ENCODE peak calls at places on chromosomes 7 and 10, in four cellular contexts. One of them, this sample, is unnamed.

GRCh38 chr7:1090236-1090635 is 2.3 kb downstream of the GPER1 start:
- DNase-seq in neuronal stem cell: no peak
- DNase-seq in body of pancreas: no peak
- DNase-seq in gastrocnemius medialis: no peak
- DNase-seq in this sample: no peak

GRCh38 chr10:510415-510881 is 179.0 kb downstream of the DIP2C start:
- DNase-seq in neuronal stem cell: no peak
- DNase-seq in gastrocnemius medialis: peak; percentile 65
- DNase-seq in body of pancreas: no peak
- DNase-seq in this sample: no peak

GRCh38 chr7:19143930-19144574 is 1.2 kb downstream of the FERD3L start:
- DNase-seq in body of pancreas: no peak
- DNase-seq in gastrocnemius medialis: no peak
- DNase-seq in neuronal stem cell: no peak
- DNase-seq in this sample: no peak

GRCh38 chr7:116150588-116150987 is 59.8 kb upstream of the TES start:
- DNase-seq in gastrocnemius medialis: no peak
- DNase-seq in body of pancreas: no peak
- DNase-seq in neuronal stem cell: no peak
- DNase-seq in this sample: no peak

GRCh38 chr10:30185916-30186315 is 126.5 kb upstream of the JCAD start:
- DNase-seq in gastrocnemius medialis: no peak
- DNase-seq in body of pancreas: no peak
- DNase-seq in neuronal stem cell: no peak
- DNase-seq in this sample: no peak

GRCh38 chr10:28326516-28327493 is 23.9 kb upstream of the MPP7 start:
- DNase-seq in gastrocnemius medialis: peak; percentile 76
- DNase-seq in neuronal stem cell: no peak
- DNase-seq in body of pancreas: peak; percentile 79
- DNase-seq in this sample: peak; percentile 42

GRCh38 chr7:128155100-128155763 is 85.8 kb upstream of the LEP start:
- DNase-seq in neuronal stem cell: no peak
- DNase-seq in body of pancreas: no peak
- DNase-seq in gastrocnemius medialis: no peak
- DNase-seq in this sample: no peak

GRCh38 chr7:98655611-98656010 is 38.5 kb downstream of the NPTX2 start:
- DNase-seq in neuronal stem cell: no peak
- DNase-seq in gastrocnemius medialis: no peak
- DNase-seq in body of pancreas: no peak
- DNase-seq in this sample: no peak

GRCh38 chr10:95458824-95459223 is 102.3 kb downstream of the SORBS1 start:
- DNase-seq in body of pancreas: no peak
- DNase-seq in neuronal stem cell: no peak
- DNase-seq in gastrocnemius medialis: no peak
- DNase-seq in this sample: no peak

GRCh38 chr7:68038621-68039314 is 1042.1 kb downstream of the TYW1 start:
- DNase-seq in gastrocnemius medialis: no peak
- DNase-seq in body of pancreas: no peak
- DNase-seq in neuronal stem cell: no peak
- DNase-seq in this sample: no peak

DNA sequence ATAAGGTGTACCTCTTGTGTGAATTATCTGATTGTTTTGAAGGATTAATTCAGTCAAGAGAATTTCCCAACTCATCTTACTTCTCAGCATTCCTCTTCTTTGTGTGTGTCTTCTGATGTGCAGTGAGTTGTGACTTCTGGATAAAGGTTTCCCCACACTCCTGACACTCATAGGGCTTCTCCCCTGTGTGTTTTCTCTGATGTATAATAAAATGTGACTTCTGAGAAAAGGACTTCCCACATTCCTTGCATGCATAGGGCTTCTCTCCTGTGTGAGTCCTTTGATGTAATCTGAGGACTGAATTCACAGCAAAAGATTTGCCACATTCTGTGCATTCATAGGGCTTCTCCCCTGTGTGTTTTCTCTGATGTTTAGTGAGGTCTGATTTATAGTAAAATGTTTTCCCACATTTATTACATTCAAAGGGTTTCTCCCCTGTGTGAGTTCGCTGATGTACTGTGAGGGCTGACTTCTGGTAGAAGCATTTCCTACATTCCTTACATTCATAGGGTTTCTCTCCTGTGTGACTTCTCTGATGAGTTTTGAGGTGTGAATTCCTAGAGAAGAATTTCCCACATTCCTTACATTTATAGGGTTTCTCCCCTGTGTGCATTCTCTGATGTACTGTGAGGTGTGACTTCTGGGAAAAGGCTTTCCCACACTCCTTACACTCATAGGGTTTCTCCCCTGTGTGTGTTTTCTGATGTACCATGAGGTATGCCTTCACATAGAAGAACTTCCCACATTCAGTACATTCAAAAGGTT is 24.2 kb downstream of the ZNF25 start:
- DNase-seq in gastrocnemius medialis: no peak
- DNase-seq in body of pancreas: no peak
- DNase-seq in neuronal stem cell: no peak
- DNase-seq in this sample: no peak
- H3K9me3 ChIP-seq in gastrocnemius medialis: no peaks in the 10 kb centered on the region
- H3K9me3 ChIP-seq in body of pancreas: no peaks in the 10 kb centered on the region
- H3K9me3 ChIP-seq in neuronal stem cell: peaks cover 45% of the 10 kb centered on the region
- H3K9me3 ChIP-seq in this sample: peaks cover 17% of the 10 kb centered on the region

GRCh38 chr10:115001506-115002381 is 63.7 kb downstream of the TRUB1 start:
- DNase-seq in neuronal stem cell: no peak
- DNase-seq in body of pancreas: peak; percentile 40
- DNase-seq in gastrocnemius medialis: peak; percentile 17
- DNase-seq in this sample: no peak
- H3K4me3 ChIP-seq in neuronal stem cell: no peak overlapping the region
- H3K4me3 ChIP-seq in body of pancreas: no peak overlapping the region
- H3K4me3 ChIP-seq in gastrocnemius medialis: peak overlapping the region; percentile 33
- H3K4me3 ChIP-seq in this sample: no peak overlapping the region

DNA sequence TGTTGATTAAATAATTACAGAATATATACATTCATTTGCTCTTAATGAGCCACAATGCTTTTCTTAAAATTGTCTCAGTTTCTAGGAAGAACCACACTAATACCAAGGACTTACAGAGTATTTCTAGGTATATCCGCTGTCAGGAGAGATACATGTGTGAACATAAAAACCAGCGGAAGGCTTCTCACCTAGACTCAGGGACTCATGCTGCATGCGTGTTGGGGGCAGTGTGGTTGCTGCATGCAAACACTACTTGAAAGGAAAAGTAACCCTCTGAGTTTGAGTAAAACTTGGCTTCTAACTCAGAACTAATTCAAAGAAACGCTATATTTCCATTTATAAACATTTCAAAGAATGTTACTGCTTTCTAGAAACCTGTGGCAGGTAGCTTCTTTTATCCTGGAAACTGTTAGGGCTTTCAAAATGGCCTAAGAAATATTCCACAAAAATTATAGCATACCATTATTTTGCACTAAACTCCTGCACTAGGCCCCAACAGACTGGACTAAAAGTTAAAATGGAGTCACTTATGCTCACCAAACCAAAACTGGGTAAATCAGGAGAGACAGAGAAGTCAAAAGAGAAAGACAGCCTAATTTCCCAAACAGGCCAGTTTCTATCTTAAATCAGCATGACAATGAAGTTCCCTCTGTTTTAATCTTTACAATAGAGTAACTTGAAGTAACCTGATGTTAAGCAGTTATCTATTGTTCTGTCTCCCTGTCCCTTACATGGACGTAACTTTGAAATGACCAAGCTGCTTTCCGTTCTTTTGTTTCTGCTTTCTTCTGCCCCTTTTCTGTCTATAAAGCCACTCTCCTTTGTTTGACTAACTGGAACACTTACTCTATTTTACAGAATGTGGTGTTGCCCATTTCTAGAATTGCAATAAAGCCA is 95.2 kb upstream of the FAM133B start:
- DNase-seq in body of pancreas: no peak
- DNase-seq in gastrocnemius medialis: no peak
- DNase-seq in neuronal stem cell: no peak
- DNase-seq in this sample: no peak
- H3K27ac ChIP-seq in body of pancreas: no peak overlapping the region
- H3K27ac ChIP-seq in gastrocnemius medialis: no peak overlapping the region
- H3K27ac ChIP-seq in neuronal stem cell: no peak overlapping the region
- H3K27ac ChIP-seq in this sample: no peak overlapping the region

DNA sequence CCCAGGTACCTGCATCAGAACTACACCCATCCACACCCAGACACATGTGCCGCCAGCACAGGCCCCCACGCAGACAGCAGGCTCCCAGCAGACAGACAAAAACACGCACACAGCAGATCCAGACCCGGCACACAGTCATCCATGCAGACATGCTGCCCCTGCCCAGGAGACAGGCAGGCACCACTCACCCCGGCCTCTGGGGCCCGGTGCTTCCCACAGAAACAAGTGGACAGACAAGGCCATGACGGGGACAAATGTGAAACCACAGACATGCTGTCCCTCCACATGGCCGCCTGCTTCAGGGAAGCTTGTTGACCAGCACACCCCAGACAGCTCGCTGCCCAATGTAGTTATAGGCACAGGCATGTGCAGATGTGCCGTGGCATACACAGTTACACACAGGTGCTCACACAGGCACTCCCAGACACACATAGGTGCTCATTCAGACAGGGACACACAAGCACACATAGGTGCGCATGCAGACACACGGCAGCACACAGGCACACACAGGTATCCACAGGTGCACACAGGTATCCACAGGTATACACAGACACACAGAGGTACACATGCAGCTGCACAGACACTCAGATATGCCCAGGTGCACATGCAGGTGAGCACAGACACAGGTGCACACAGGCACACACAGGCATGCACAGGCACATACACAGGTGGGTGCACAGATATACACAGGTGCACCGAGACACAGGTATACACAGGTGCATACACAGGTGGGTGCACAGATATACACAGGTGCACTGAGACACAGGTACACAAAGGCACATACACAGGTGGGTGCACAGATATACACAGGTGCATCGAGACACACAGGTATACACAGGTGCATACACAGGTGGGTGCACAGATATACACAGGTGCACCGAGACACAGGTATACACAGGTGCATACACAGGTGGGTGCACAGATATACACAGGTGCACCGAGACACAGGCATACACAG is 10.5 kb upstream of the SCART1 start:
- DNase-seq in body of pancreas: no peak
- DNase-seq in neuronal stem cell: no peak
- DNase-seq in gastrocnemius medialis: peak; percentile 9
- DNase-seq in this sample: no peak
- H3K9me3 ChIP-seq in body of pancreas: peaks cover 10% of the 10 kb centered on the region
- H3K9me3 ChIP-seq in neuronal stem cell: no peaks in the 10 kb centered on the region
- H3K9me3 ChIP-seq in gastrocnemius medialis: no peaks in the 10 kb centered on the region
- H3K9me3 ChIP-seq in this sample: peaks cover 31% of the 10 kb centered on the region

GRCh38 chr10:106931853-106932249 is 232.7 kb downstream of the SORCS1 start:
- DNase-seq in body of pancreas: no peak
- DNase-seq in gastrocnemius medialis: no peak
- DNase-seq in neuronal stem cell: no peak
- DNase-seq in this sample: no peak
- H3K4me3 ChIP-seq in body of pancreas: no peak overlapping the region
- H3K4me3 ChIP-seq in gastrocnemius medialis: no peak overlapping the region
- H3K4me3 ChIP-seq in neuronal stem cell: no peak overlapping the region
- H3K4me3 ChIP-seq in this sample: no peak overlapping the region

GRCh38 chr10:61958311-61958710 is 56.8 kb downstream of the ARID5B start:
- DNase-seq in gastrocnemius medialis: no peak
- DNase-seq in body of pancreas: no peak
- DNase-seq in neuronal stem cell: no peak
- DNase-seq in this sample: no peak
- H3K27ac ChIP-seq in gastrocnemius medialis: no peak overlapping the region
- H3K27ac ChIP-seq in body of pancreas: no peak overlapping the region
- H3K27ac ChIP-seq in neuronal stem cell: no peak overlapping the region
- H3K27ac ChIP-seq in this sample: no peak overlapping the region

DNA sequence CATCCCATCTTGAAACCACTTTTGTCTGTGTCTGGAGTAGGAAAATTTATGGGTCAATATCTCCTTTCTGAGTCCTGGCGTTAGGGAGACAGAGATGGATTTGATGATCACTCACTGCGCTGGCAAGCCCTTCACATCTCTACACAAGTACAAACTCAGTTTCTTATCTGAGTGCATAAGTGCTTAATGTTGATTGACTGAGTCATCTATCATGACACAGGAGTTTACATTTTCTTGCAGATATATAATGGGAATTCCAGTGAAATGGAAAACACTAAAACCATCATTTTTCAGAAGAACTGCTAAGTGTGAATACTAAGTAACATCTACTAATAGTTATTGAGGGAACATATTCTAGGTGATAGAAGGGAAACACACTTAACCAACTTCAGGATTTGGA is 763.9 kb upstream of the COBL start:
- DNase-seq in body of pancreas: no peak
- DNase-seq in gastrocnemius medialis: no peak
- DNase-seq in neuronal stem cell: no peak
- DNase-seq in this sample: no peak
- H3K9me3 ChIP-seq in body of pancreas: no peaks in the 10 kb centered on the region
- H3K9me3 ChIP-seq in gastrocnemius medialis: no peaks in the 10 kb centered on the region
- H3K9me3 ChIP-seq in neuronal stem cell: no peaks in the 10 kb centered on the region
- H3K9me3 ChIP-seq in this sample: peaks cover 18% of the 10 kb centered on the region

DNA sequence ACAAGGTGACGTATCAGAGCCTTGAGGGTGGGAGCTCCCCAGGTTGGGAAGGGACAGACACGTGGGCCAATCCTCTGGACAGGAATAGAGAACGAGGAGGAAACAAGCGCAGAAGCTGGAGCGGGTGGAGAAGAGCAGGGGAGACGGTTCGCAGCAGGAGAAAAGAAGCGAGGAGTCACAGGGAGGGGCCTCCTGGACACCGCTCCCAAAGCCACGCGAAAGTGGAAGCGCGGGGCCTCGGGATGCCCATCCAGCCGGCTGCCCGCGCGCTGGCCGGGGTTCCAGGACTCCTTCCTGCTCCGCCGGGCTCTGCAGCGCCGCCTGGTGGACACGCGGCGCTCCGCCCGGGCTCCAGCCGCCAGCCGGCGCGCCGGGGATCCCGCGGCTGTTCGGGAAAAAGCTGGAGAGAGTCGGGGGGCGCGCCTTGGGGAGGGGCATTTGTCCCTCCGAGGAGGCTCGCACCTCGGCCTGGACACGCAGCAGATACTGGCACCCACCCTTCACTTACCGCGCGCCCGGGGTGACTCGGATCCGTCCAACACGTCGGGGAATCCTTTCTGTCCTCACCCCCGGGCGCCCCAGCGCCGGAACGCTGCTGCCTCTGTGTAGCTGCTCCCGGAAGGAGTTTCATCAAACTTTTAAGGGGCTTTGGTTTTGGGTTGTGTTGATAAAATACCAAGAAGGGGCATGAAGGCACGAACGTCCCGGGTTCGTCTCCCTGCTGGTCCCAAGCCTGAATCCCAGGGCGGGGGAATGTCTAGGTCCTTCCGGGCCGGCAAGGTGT is 6.2 kb downstream of the ZNF503 start:
- DNase-seq in gastrocnemius medialis: no peak
- DNase-seq in neuronal stem cell: peak; percentile 73
- DNase-seq in body of pancreas: peak; percentile 74
- DNase-seq in this sample: peak; percentile 92
- H3K4me3 ChIP-seq in gastrocnemius medialis: peak overlapping the region; percentile 25
- H3K4me3 ChIP-seq in neuronal stem cell: no peak overlapping the region
- H3K4me3 ChIP-seq in body of pancreas: peak overlapping the region; percentile 20
- H3K4me3 ChIP-seq in this sample: peak overlapping the region; percentile 85

GRCh38 chr7:111633878-111634277 is 71.6 kb upstream of the IMMP2L start:
- DNase-seq in body of pancreas: no peak
- DNase-seq in gastrocnemius medialis: no peak
- DNase-seq in neuronal stem cell: no peak
- DNase-seq in this sample: no peak

DNA sequence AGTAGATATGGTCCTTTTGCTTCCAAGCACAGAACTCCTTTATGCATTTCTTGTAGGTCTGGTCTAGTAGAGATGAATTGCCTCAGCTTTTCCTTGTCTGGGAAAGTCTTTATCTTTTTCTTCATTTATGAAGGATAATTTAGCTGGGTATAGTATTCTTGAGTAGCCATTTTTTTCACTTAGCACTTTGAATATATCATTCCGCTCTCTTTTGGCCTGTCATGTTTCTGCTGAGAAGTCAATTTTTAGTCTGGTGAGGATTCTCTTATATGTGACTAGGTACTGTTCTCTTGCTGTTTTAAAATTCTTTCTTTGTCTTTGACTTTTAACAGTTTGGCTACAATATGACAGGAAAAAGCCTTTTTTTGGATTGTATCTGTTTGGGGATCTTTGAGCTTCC is 68.6 kb upstream of the IMMP2L start:
- DNase-seq in body of pancreas: no peak
- DNase-seq in neuronal stem cell: no peak
- DNase-seq in gastrocnemius medialis: no peak
- DNase-seq in this sample: no peak
- H3K27ac ChIP-seq in body of pancreas: no peak overlapping the region
- H3K27ac ChIP-seq in neuronal stem cell: no peak overlapping the region
- H3K27ac ChIP-seq in gastrocnemius medialis: no peak overlapping the region
- H3K27ac ChIP-seq in this sample: no peak overlapping the region